ENCODE peak calls at places on chromosomes 11 and 22, in ten cellular contexts. One of them, this sample, is unnamed.

GRCh38 chr11:62324738-62325556 is 12.3 kb upstream of the ASRGL1 start:
- DNase-seq in Jurkat, Clone E6-1: peak
- DNase-seq in activated CD4-positive, CD25-positive, alpha-beta regulatory T cell: peak
- DNase-seq in GM04503: no peak
- DNase-seq in NCI-H2171 treated with DMSO at 0.1 percent for 48 hours: no peak
- DNase-seq in right lobe of liver: no peak
- DNase-seq in HFFc6: peak
- DNase-seq in substantia nigra: peak
- DNase-seq in activated naive CD4-positive, alpha-beta T cell treated with Interleukin-2 at 50 U/mL for 16 hours: peak
- DNase-seq in cardiac septum: peak
- DNase-seq in this sample: peak

GRCh38 chr11:62593434-62594044 is 2.2 kb upstream of the TUT1 start:
- DNase-seq in Jurkat, Clone E6-1: peak
- DNase-seq in activated CD4-positive, CD25-positive, alpha-beta regulatory T cell: peak
- DNase-seq in GM04503: no peak
- DNase-seq in NCI-H2171 treated with DMSO at 0.1 percent for 48 hours: peak
- DNase-seq in right lobe of liver: peak
- DNase-seq in HFFc6: peak
- DNase-seq in substantia nigra: no peak
- DNase-seq in activated naive CD4-positive, alpha-beta T cell treated with Interleukin-2 at 50 U/mL for 16 hours: peak
- DNase-seq in cardiac septum: peak
- DNase-seq in this sample: peak

GRCh38 chr11:34002420-34002819 is 49.1 kb upstream of the CAPRIN1 start:
- DNase-seq in Jurkat, Clone E6-1: no peak
- DNase-seq in activated CD4-positive, CD25-positive, alpha-beta regulatory T cell: no peak
- DNase-seq in GM04503: no peak
- DNase-seq in NCI-H2171 treated with DMSO at 0.1 percent for 48 hours: peak
- DNase-seq in right lobe of liver: no peak
- DNase-seq in HFFc6: no peak
- DNase-seq in substantia nigra: no peak
- DNase-seq in activated naive CD4-positive, alpha-beta T cell treated with Interleukin-2 at 50 U/mL for 16 hours: no peak
- DNase-seq in cardiac septum: no peak
- DNase-seq in this sample: no peak

GRCh38 chr11:65502274-65502851 is 3.5 kb downstream of the MALAT1 start:
- DNase-seq in Jurkat, Clone E6-1: no peak
- DNase-seq in activated CD4-positive, CD25-positive, alpha-beta regulatory T cell: no peak
- DNase-seq in GM04503: no peak
- DNase-seq in NCI-H2171 treated with DMSO at 0.1 percent for 48 hours: peak
- DNase-seq in right lobe of liver: no peak
- DNase-seq in HFFc6: peak
- DNase-seq in substantia nigra: no peak
- DNase-seq in activated naive CD4-positive, alpha-beta T cell treated with Interleukin-2 at 50 U/mL for 16 hours: no peak
- DNase-seq in cardiac septum: no peak
- DNase-seq in this sample: peak

GRCh38 chr11:134047586-134047999 is 21.3 kb upstream of the JAM3 start:
- DNase-seq in Jurkat, Clone E6-1: no peak
- DNase-seq in activated CD4-positive, CD25-positive, alpha-beta regulatory T cell: no peak
- DNase-seq in GM04503: peak
- DNase-seq in NCI-H2171 treated with DMSO at 0.1 percent for 48 hours: no peak
- DNase-seq in right lobe of liver: no peak
- DNase-seq in HFFc6: peak
- DNase-seq in substantia nigra: no peak
- DNase-seq in activated naive CD4-positive, alpha-beta T cell treated with Interleukin-2 at 50 U/mL for 16 hours: no peak
- DNase-seq in cardiac septum: peak
- DNase-seq in this sample: peak

GRCh38 chr11:105144887-105145286 is 5.3 kb upstream of the CARD18 start:
- DNase-seq in Jurkat, Clone E6-1: no peak
- DNase-seq in activated CD4-positive, CD25-positive, alpha-beta regulatory T cell: no peak
- DNase-seq in GM04503: peak
- DNase-seq in NCI-H2171 treated with DMSO at 0.1 percent for 48 hours: no peak
- DNase-seq in right lobe of liver: no peak
- DNase-seq in HFFc6: peak
- DNase-seq in substantia nigra: no peak
- DNase-seq in activated naive CD4-positive, alpha-beta T cell treated with Interleukin-2 at 50 U/mL for 16 hours: no peak
- DNase-seq in cardiac septum: no peak
- DNase-seq in this sample: no peak

GRCh38 chr22:22827187-22827948 is 60.2 kb upstream of the IGLL5 start:
- DNase-seq in Jurkat, Clone E6-1: no peak
- DNase-seq in activated CD4-positive, CD25-positive, alpha-beta regulatory T cell: no peak
- DNase-seq in GM04503: no peak
- DNase-seq in NCI-H2171 treated with DMSO at 0.1 percent for 48 hours: peak
- DNase-seq in right lobe of liver: no peak
- DNase-seq in HFFc6: no peak
- DNase-seq in substantia nigra: no peak
- DNase-seq in activated naive CD4-positive, alpha-beta T cell treated with Interleukin-2 at 50 U/mL for 16 hours: no peak
- DNase-seq in cardiac septum: no peak
- DNase-seq in this sample: no peak

GRCh38 chr22:35269630-35270029 is 12.3 kb downstream of the HMGXB4 start:
- DNase-seq in Jurkat, Clone E6-1: no peak
- DNase-seq in activated CD4-positive, CD25-positive, alpha-beta regulatory T cell: no peak
- DNase-seq in GM04503: no peak
- DNase-seq in NCI-H2171 treated with DMSO at 0.1 percent for 48 hours: no peak
- DNase-seq in right lobe of liver: no peak
- DNase-seq in HFFc6: no peak
- DNase-seq in substantia nigra: no peak
- DNase-seq in activated naive CD4-positive, alpha-beta T cell treated with Interleukin-2 at 50 U/mL for 16 hours: no peak
- DNase-seq in cardiac septum: no peak
- DNase-seq in this sample: no peak

GRCh38 chr11:90124371-90124770 is 10.1 kb upstream of the NAALAD2 start:
- DNase-seq in Jurkat, Clone E6-1: peak
- DNase-seq in activated CD4-positive, CD25-positive, alpha-beta regulatory T cell: no peak
- DNase-seq in GM04503: no peak
- DNase-seq in NCI-H2171 treated with DMSO at 0.1 percent for 48 hours: no peak
- DNase-seq in right lobe of liver: no peak
- DNase-seq in HFFc6: no peak
- DNase-seq in substantia nigra: no peak
- DNase-seq in activated naive CD4-positive, alpha-beta T cell treated with Interleukin-2 at 50 U/mL for 16 hours: no peak
- DNase-seq in cardiac septum: no peak
- DNase-seq in this sample: no peak

GRCh38 chr11:100557830-100558611 is 129.1 kb upstream of the ARHGAP42 start:
- DNase-seq in Jurkat, Clone E6-1: no peak
- DNase-seq in activated CD4-positive, CD25-positive, alpha-beta regulatory T cell: no peak
- DNase-seq in GM04503: peak
- DNase-seq in NCI-H2171 treated with DMSO at 0.1 percent for 48 hours: no peak
- DNase-seq in right lobe of liver: no peak
- DNase-seq in HFFc6: no peak
- DNase-seq in substantia nigra: no peak
- DNase-seq in activated naive CD4-positive, alpha-beta T cell treated with Interleukin-2 at 50 U/mL for 16 hours: no peak
- DNase-seq in cardiac septum: no peak
- DNase-seq in this sample: no peak